ENCODE peak calls at places on chromosomes 1 and 21, in four cellular contexts. One of them, this sample, is unnamed.

GRCh38 chr1:192962901-192963300 is 96.3 kb downstream of the UCHL5 start:
- DNase-seq in NAMALWA: no peak
- DNase-seq in CD8-positive, alpha-beta memory T cell: no peak
- DNase-seq in NCI-H510A: no peak
- DNase-seq in this sample: no peak

GRCh38 chr1:221394011-221394544 is 347.8 kb downstream of the DUSP10 start:
- DNase-seq in NAMALWA: no peak
- DNase-seq in CD8-positive, alpha-beta memory T cell: no peak
- DNase-seq in NCI-H510A: no peak
- DNase-seq in this sample: no peak

GRCh38 chr1:78079580-78079979 is 33.8 kb downstream of the GIPC2 start:
- DNase-seq in NAMALWA: no peak
- DNase-seq in CD8-positive, alpha-beta memory T cell: no peak
- DNase-seq in NCI-H510A: no peak
- DNase-seq in this sample: no peak

GRCh38 chr1:208430220-208430619 is 186.0 kb upstream of the PLXNA2 start:
- DNase-seq in NAMALWA: no peak
- DNase-seq in CD8-positive, alpha-beta memory T cell: no peak
- DNase-seq in NCI-H510A: no peak
- DNase-seq in this sample: no peak

GRCh38 chr1:245132771-245133170 is 22.0 kb upstream of the KIF26B start:
- DNase-seq in NAMALWA: no peak
- DNase-seq in CD8-positive, alpha-beta memory T cell: no peak
- DNase-seq in NCI-H510A: no peak
- DNase-seq in this sample: no peak

GRCh38 chr1:108742268-108742667 is 4.2 kb upstream of the STXBP3 start:
- DNase-seq in NAMALWA: no peak
- DNase-seq in CD8-positive, alpha-beta memory T cell: no peak
- DNase-seq in NCI-H510A: no peak
- DNase-seq in this sample: no peak

GRCh38 chr21:38343691-38344090 is 86.9 kb downstream of the KCNJ15 start:
- DNase-seq in NAMALWA: no peak
- DNase-seq in CD8-positive, alpha-beta memory T cell: no peak
- DNase-seq in NCI-H510A: no peak
- DNase-seq in this sample: peak; percentile 24

GRCh38 chr1:25579947-25580309 is 36.5 kb downstream of the LDLRAP1 start:
- DNase-seq in NAMALWA: no peak
- DNase-seq in CD8-positive, alpha-beta memory T cell: no peak
- DNase-seq in NCI-H510A: no peak
- DNase-seq in this sample: no peak

GRCh38 chr21:28962465-28962864 is 30.2 kb downstream of the LTN1 start:
- DNase-seq in NAMALWA: no peak
- DNase-seq in CD8-positive, alpha-beta memory T cell: no peak
- DNase-seq in NCI-H510A: no peak
- DNase-seq in this sample: no peak

GRCh38 chr1:235176486-235176885 is 15.4 kb upstream of the RBM34 start:
- DNase-seq in NAMALWA: no peak
- DNase-seq in CD8-positive, alpha-beta memory T cell: no peak
- DNase-seq in NCI-H510A: no peak
- DNase-seq in this sample: no peak

GRCh38 chr1:17292299-17293198 is 15.4 kb upstream of the PADI4 start:
- DNase-seq in NAMALWA: no peak
- DNase-seq in CD8-positive, alpha-beta memory T cell: no peak
- DNase-seq in NCI-H510A: no peak
- DNase-seq in this sample: no peak

GRCh38 chr1:6185635-6186382 is 5.7 kb upstream of the CHD5 start:
- DNase-seq in NAMALWA: peak; percentile 77
- DNase-seq in CD8-positive, alpha-beta memory T cell: no peak
- DNase-seq in NCI-H510A: no peak
- DNase-seq in this sample: peak; percentile 3

GRCh38 chr21:26826801-26827200 is 18.4 kb downstream of the ADAMTS1 start:
- DNase-seq in NAMALWA: no peak
- DNase-seq in CD8-positive, alpha-beta memory T cell: no peak
- DNase-seq in NCI-H510A: no peak
- DNase-seq in this sample: no peak

GRCh38 chr1:119323216-119323982 is 45.2 kb upstream of the HAO2 start:
- DNase-seq in NAMALWA: peak; percentile 9
- DNase-seq in CD8-positive, alpha-beta memory T cell: no peak
- DNase-seq in NCI-H510A: no peak
- DNase-seq in this sample: no peak

GRCh38 chr1:94686882-94687281 is 133.3 kb upstream of the SLC44A3 start:
- DNase-seq in NAMALWA: no peak
- DNase-seq in CD8-positive, alpha-beta memory T cell: no peak
- DNase-seq in NCI-H510A: no peak
- DNase-seq in this sample: no peak

GRCh38 chr1:183023146-183023600 is at the start of gene LAMC1:
- DNase-seq in NAMALWA: peak; percentile 94
- DNase-seq in CD8-positive, alpha-beta memory T cell: no peak
- DNase-seq in NCI-H510A: peak; percentile 63
- DNase-seq in this sample: peak; percentile 55

GRCh38 chr1:117067528-117068370 is 7.6 kb downstream of the TTF2 start:
- DNase-seq in NAMALWA: peak; percentile 57
- DNase-seq in CD8-positive, alpha-beta memory T cell: peak; percentile 55
- DNase-seq in NCI-H510A: no peak
- DNase-seq in this sample: peak; percentile 23

GRCh38 chr21:38476385-38476784 is 21.9 kb downstream of the ERG start:
- DNase-seq in NAMALWA: no peak
- DNase-seq in CD8-positive, alpha-beta memory T cell: no peak
- DNase-seq in NCI-H510A: no peak
- DNase-seq in this sample: no peak

GRCh38 chr1:203026666-203027663 is 674 bp downstream of the PPFIA4 start:
- DNase-seq in NAMALWA: no peak
- DNase-seq in CD8-positive, alpha-beta memory T cell: peak; percentile 51
- DNase-seq in NCI-H510A: no peak
- DNase-seq in this sample: no peak

GRCh38 chr1:23897083-23897482 is 16.1 kb downstream of the CNR2 start:
- DNase-seq in NAMALWA: no peak
- DNase-seq in CD8-positive, alpha-beta memory T cell: no peak
- DNase-seq in NCI-H510A: no peak
- DNase-seq in this sample: no peak

GRCh38 chr1:153553691-153554608 is 4.9 kb upstream of the S100A3 start:
- DNase-seq in NAMALWA: no peak
- DNase-seq in CD8-positive, alpha-beta memory T cell: no peak
- DNase-seq in NCI-H510A: no peak
- DNase-seq in this sample: no peak

GRCh38 chr21:43911015-43911934 is 46.3 kb downstream of the AGPAT3 start:
- DNase-seq in NAMALWA: no peak
- DNase-seq in CD8-positive, alpha-beta memory T cell: no peak
- DNase-seq in NCI-H510A: no peak
- DNase-seq in this sample: no peak

GRCh38 chr1:227351443-227351842 is 33.2 kb upstream of the CDC42BPA start:
- DNase-seq in NAMALWA: no peak
- DNase-seq in CD8-positive, alpha-beta memory T cell: no peak
- DNase-seq in NCI-H510A: no peak
- DNase-seq in this sample: no peak

GRCh38 chr1:208369658-208370057 is 125.5 kb upstream of the PLXNA2 start:
- DNase-seq in NAMALWA: no peak
- DNase-seq in CD8-positive, alpha-beta memory T cell: no peak
- DNase-seq in NCI-H510A: no peak
- DNase-seq in this sample: no peak

GRCh38 chr1:178973671-178974091 is 52.0 kb upstream of the FAM20B start:
- DNase-seq in NAMALWA: no peak
- DNase-seq in CD8-positive, alpha-beta memory T cell: no peak
- DNase-seq in NCI-H510A: no peak
- DNase-seq in this sample: no peak

This sample was measured in T1000.